ENCODE peak calls at places on chromosome 14, in nine cellular contexts. F is stimulated activated naive CD8-positive, alpha-beta T cell treated with anti-CD3 and anti-CD28 coated beads, Interleukin-15, Interleukin-2, amounts not matched to agents 100 U/mL and 50 U/mL, for 24 hours; O is GF-D8; I is NCI-H748 treated with DMSO at 0.1 percent for 48 hours; Q is NCI-H2081; W is EL; C is HuH-7.5; Z is KBM-7; R is OCI-LY7. H is an unnamed sample.

GRCh38 chr14:52863339-52863700 is 71.9 kb upstream of the GNPNAT1 start:
- DNase-seq in F (no peak), O (no peak), I (no peak), Q (no peak), W (peak; percentile 50), C (no peak), Z (no peak), R (no peak), H (no peak)

GRCh38 chr14:32940066-32940651 is 1.5 kb downstream of the NPAS3 start:
- DNase-seq in F (no peak), O (no peak), I (peak; percentile 39), Q (peak; percentile 37), W (no peak), C (no peak), Z (peak; percentile 9), R (no peak), H (no peak)

GRCh38 chr14:95222151-95222631 is 64.9 kb upstream of the DICER1 start:
- DNase-seq in F (no peak), O (no peak), I (no peak), Q (no peak), W (peak; percentile 47), C (no peak), Z (no peak), R (no peak), H (no peak)

GRCh38 chr14:57382283-57382682 is 8.1 kb upstream of the NAA30 start:
- DNase-seq in F (no peak), O (no peak), I (no peak), Q (no peak), W (peak; percentile 87), C (no peak), Z (no peak), R (no peak), H (peak; percentile 62)

GRCh38 chr14:77023001-77023996 is 5.2 kb downstream of the IRF2BPL start:
- DNase-seq in F (peak; percentile 43), O (no peak), I (peak; percentile 79), Q (peak; percentile 44), W (peak; percentile 36), C (peak; percentile 94), Z (no peak), R (no peak), H (peak; percentile 44)

GRCh38 chr14:104927432-104927816 is 2.7 kb downstream of the PLD4 start:
- DNase-seq in F (no peak), O (no peak), I (no peak), Q (no peak), W (no peak), C (no peak), Z (no peak), R (no peak), H (no peak)

GRCh38 chr14:80930836-80931389 is 10.6 kb downstream of the CEP128 start:
- DNase-seq in F (peak; percentile 38), O (peak; percentile 93), I (no peak), Q (no peak), W (peak; percentile 86), C (no peak), Z (peak; percentile 85), R (peak; percentile 94), H (peak; percentile 53)

GRCh38 chr14:68807148-68807600 is 14.3 kb upstream of the ZFP36L1 start:
- DNase-seq in F (no peak), O (peak; percentile 26), I (no peak), Q (no peak), W (peak; percentile 82), C (no peak), Z (peak; percentile 94), R (peak; percentile 77), H (peak; percentile 78)

GRCh38 chr14:48580692-48581091 is 905.3 kb upstream of the MDGA2 start:
- DNase-seq in F (no peak), O (no peak), I (no peak), Q (no peak), W (no peak), C (no peak), Z (no peak), R (no peak), H (no peak)

GRCh38 chr14:72120315-72120714 is 188.1 kb downstream of the RGS6 start:
- DNase-seq in F (no peak), O (no peak), I (no peak), Q (no peak), W (no peak), C (no peak), Z (no peak), R (no peak), H (no peak)

GRCh38 chr14:85252011-85252410 is 277.9 kb upstream of the FLRT2 start:
- DNase-seq in F (no peak), O (no peak), I (no peak), Q (no peak), W (peak; percentile 83), C (no peak), Z (no peak), R (no peak), H (peak; percentile 56)

GRCh38 chr14:91245029-91245428 is 525 bp upstream of the GPR68 start:
- DNase-seq in F (peak; percentile 72), O (no peak), I (no peak), Q (no peak), W (no peak), C (no peak), Z (no peak), R (no peak), H (no peak)

H was measured in AG20443.